ENCODE peak calls at places on chromosomes 2 and 18, in four cellular contexts. Y, C, F and W are unnamed samples.

GRCh38 chr18:48946329-48946835 is 4.4 kb downstream of the SMAD7 start:
- DNase-seq in C (no peak), F (no peak), Y (peak), W (no peak)

GRCh38 chr2:226121339-226121738 is 678.3 kb downstream of the IRS1 start:
- DNase-seq in Y (no peak), C (no peak), F (no peak), W (no peak)

GRCh38 chr2:204748286-204748685 is 203.0 kb downstream of the PARD3B start:
- DNase-seq in Y (no peak), C (no peak), F (no peak), W (no peak)

GRCh38 chr2:133338224-133338623 is 230.0 kb downstream of the NCKAP5 start:
- DNase-seq in C (no peak), Y (no peak), F (no peak), W (no peak)

GRCh38 chr2:172985139-172985874 is 90.3 kb upstream of the MAP3K20 start:
- DNase-seq in F (no peak), Y (no peak), C (no peak), W (no peak)

GRCh38 chr2:94879314-94879981 is 8.2 kb downstream of the TEKT4 start:
- DNase-seq in C (no peak), F (no peak), Y (no peak), W (no peak)

GRCh38 chr2:47050762-47051161 is 104.3 kb downstream of the STPG4 start:
- DNase-seq in F (no peak), Y (no peak), C (no peak), W (no peak)

GRCh38 chr2:119694470-119694993 is 15.5 kb downstream of the TMEM177 start:
- DNase-seq in F (no peak), C (no peak), Y (no peak), W (no peak)

GRCh38 chr2:48279347-48279746 is 250.6 kb upstream of the STON1 start:
- DNase-seq in Y (no peak), F (peak), C (peak), W (no peak)

GRCh38 chr18:22466608-22467390 is 49.1 kb upstream of the CTAGE1 start:
- DNase-seq in C (peak), F (peak), Y (peak), W (no peak)

GRCh38 chr18:2168022-2168421 is 403.3 kb downstream of the METTL4 start:
- DNase-seq in F (no peak), Y (no peak), C (no peak), W (no peak)

GRCh38 chr2:11446733-11447248 is 19.2 kb downstream of the E2F6 start:
- DNase-seq in C (peak), Y (peak), F (peak), W (peak)

GRCh38 chr2:24164416-24164973 is 10.4 kb upstream of the FAM228A start:
- DNase-seq in Y (peak), F (peak), C (peak), W (peak)

DNA sequence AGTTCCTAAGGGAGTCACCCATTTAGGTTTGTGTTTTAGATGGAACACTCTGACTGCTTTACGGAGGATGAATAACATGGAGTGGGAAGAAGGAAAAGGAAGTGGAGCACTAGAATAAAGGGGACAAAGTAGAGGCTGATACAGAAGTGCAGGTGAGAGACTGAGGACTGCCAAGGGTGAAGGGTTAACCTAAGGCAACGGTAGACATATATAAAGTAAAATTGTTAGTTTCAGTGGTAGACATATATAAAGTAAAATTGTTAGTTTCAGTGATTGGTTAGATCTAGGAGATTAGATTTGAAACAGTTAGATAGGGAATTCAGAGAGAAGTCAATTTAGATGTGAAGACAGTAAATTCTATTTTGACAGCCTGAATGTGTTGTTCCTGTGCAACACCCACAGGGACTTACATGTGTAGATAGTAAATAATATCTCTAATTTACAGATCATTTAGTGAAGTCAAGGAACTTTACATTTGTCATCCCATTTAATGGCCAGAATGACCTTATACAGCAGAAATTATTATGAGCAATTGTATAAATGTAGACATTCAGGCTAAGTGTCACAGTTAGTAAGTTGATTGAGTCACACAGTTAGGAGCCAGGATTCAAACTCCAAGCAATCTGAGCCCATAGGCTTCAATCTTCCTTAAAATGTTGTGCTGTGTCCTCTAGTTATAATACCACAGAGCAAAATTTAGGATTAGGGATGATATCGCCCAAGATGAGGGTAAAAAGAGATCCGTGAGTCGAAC is 270.8 kb upstream of the UBE2E3 start:
- DNase-seq in F (no peak), Y (no peak), C (no peak), W (no peak)
- TF ChIP-seq ELF4 in F (no peak), Y (no peak), C (no peak), W (no peak)

DNA sequence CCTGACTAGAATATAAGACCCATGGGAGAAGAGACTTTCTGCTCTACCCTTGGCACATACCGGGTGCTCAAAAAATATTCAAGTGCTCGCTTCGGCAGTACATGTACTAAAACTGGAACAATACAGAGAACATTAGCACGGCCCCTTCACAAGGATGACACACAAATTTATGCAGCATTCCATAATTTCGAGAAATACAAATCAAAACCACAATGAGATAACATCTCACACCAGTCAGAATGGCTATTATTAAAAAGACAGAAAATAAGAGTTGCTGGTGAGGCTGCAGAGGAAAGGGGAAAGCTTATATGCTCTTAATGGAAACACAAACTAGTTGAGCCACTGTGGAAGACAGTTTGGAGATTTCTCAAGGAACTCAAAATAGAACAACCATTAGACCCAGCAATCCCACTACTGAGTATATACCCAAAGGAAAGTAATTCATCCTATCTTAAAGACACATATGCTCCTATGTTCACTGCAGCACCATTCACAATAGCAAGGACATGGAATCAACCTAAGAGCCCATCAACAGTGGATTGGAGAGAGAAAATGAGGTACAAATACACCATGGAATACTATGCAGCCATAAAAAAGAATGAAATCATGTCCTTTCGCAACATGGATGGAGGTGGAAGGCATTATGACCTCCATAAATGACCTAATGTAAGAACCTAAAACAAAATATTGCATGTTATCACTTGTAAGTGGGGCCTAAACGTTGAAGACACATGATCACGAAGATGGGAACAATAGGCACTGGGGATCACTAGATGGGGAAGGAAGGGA is 71.6 kb upstream of the CYP1B1 start:
- DNase-seq in Y (no peak), C (no peak), F (no peak), W (no peak)
- TF ChIP-seq ELF4 in Y (no peak), C (no peak), F (no peak), W (no peak)

GRCh38 chr18:28793911-28794310 is 617.0 kb upstream of the CDH2 start:
- DNase-seq in C (no peak), F (no peak), Y (no peak), W (no peak)
- TF ChIP-seq ELF4 in C (no peak), F (no peak), Y (no peak), W (no peak)

GRCh38 chr2:43185146-43185545 is 41.3 kb downstream of the ZFP36L2 start:
- DNase-seq in Y (no peak), C (no peak), F (peak), W (no peak)
- TF ChIP-seq ELF4 in Y (no peak), C (no peak), F (no peak), W (no peak)

GRCh38 chr2:235839226-235839625 is 329.0 kb downstream of the GBX2 start:
- DNase-seq in Y (no peak), F (no peak), C (no peak), W (no peak)

GRCh38 chr2:235834781-235835180 is 333.4 kb downstream of the GBX2 start:
- DNase-seq in C (no peak), Y (no peak), F (no peak), W (no peak)

GRCh38 chr2:235839974-235840373 is 328.2 kb downstream of the GBX2 start:
- DNase-seq in Y (no peak), F (no peak), C (no peak), W (no peak)

GRCh38 chr2:235833971-235834620 is 334.1 kb downstream of the GBX2 start:
- DNase-seq in C (no peak), F (no peak), Y (no peak), W (no peak)

GRCh38 chr2:235836416-235837042 is 331.7 kb downstream of the GBX2 start:
- DNase-seq in C (no peak), F (no peak), Y (no peak), W (no peak)
- TF ChIP-seq ELF4 in C (no peak), F (no peak), Y (no peak), W (no peak)

GRCh38 chr2:85427300-85427699 is 8.8 kb downstream of the SH2D6 start:
- DNase-seq in F (no peak), C (no peak), Y (no peak), W (no peak)
- TF ChIP-seq ELF4 in F (no peak), C (no peak), Y (no peak), W (no peak)

GRCh38 chr2:54879598-54880355 is 156.3 kb downstream of the EML6 start:
- DNase-seq in C (no peak), Y (no peak), F (no peak), W (no peak)
- TF ChIP-seq ELF4 in C (no peak), Y (no peak), F (no peak), W (no peak)

DNA sequence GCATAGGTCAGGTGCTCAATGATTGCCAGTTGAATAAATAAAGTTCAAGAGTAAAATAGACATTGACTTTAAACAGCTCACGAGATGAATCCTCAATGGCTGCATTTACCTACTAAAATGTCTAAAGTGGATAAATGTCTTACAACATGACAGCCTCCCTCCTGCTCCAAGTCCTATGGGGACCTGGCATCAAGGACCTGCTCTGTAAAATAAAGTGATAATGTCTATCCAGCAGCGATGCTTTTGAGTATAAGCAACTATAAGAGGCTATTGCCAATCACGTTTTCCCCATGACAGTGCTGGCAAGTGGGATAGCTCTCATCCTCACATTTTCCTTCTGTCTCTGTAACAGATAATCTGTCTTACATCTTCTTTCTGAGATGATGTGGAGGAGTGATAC is 37.0 kb downstream of the RASGRP3 start:
- DNase-seq in F (no peak), Y (no peak), C (no peak), W (no peak)
- TF ChIP-seq ELF4 in F (no peak), Y (no peak), C (no peak), W (no peak)

DNA sequence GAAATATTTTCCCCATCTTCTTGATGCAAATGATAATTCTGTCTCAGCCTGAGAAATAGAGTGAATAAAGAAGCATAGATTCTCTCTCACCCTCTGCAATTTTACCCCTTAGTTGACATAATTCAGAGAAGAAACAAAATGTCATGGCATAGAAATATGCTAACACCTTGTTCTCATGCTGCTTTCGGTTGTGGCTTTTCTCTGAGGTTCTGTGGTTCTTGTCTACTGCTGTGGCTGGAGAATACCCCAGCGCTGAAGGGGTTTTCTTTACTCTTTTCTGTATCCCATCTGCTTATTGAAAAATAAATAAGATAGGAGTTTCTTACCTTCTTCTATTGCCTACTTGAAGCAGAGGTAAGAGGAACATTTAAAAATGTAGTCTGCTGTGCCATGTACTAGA is 15.4 kb upstream of the RAB27B start:
- DNase-seq in C (no peak), F (no peak), Y (no peak), W (no peak)
- TF ChIP-seq ELF4 in C (no peak), F (no peak), Y (no peak), W (no peak)

GRCh38 chr2:174546519-174547506 is 50.8 kb downstream of the WIPF1 start:
- DNase-seq in F (peak), Y (peak), C (peak), W (peak)
- TF ChIP-seq ELF4 in F (peak), Y (no peak), C (no peak), W (no peak)